ENCODE peak calls at places on chromosomes 16 and 17, in four cellular contexts. X, G, L and Z are unnamed samples.

GRCh38 chr16:9138731-9139501 is 47.5 kb downstream of the HAPSTR1 start:
- DNase-seq in X (peak), G (peak), L (peak), Z (peak)

GRCh38 chr17:59840329-59840907 is 52.3 kb downstream of the TUBD1 start:
- DNase-seq in X (no peak), G (no peak), L (no peak), Z (peak)

GRCh38 chr17:4444782-4445473 is 11.2 kb downstream of the SPNS3 start:
- DNase-seq in X (peak), G (no peak), L (no peak), Z (no peak)

GRCh38 chr17:77322534-77323412 is 182.0 kb downstream of the SEC14L1 start:
- DNase-seq in X (peak), G (peak), L (peak), Z (peak)

GRCh38 chr16:28902909-28903308 is 22.1 kb downstream of the RABEP2 start:
- DNase-seq in X (no peak), G (no peak), L (no peak), Z (no peak)

GRCh38 chr17:2043785-2044184 is 2.0 kb downstream of the OVCA2 start:
- DNase-seq in X (no peak), G (no peak), L (no peak), Z (no peak)

GRCh38 chr16:57893217-57893558 is 77.7 kb downstream of the CNGB1 start:
- DNase-seq in X (no peak), G (no peak), L (no peak), Z (no peak)

GRCh38 chr17:79811036-79811887 is 14.4 kb upstream of the CBX8 start:
- DNase-seq in X (peak), G (peak), L (peak), Z (no peak)

GRCh38 chr17:35432176-35433074 is at the start of gene SLFN12:
- DNase-seq in X (no peak), G (no peak), L (no peak), Z (peak)

GRCh38 chr17:78140169-78141051 is 5.8 kb upstream of the C17orf99 start:
- DNase-seq in X (peak), G (peak), L (peak), Z (peak)

GRCh38 chr16:49755291-49755611 is 100.7 kb downstream of the ZNF423 start:
- DNase-seq in X (peak), G (peak), L (no peak), Z (no peak)

GRCh38 chr17:1995321-1996242 is 29.6 kb downstream of the RTN4RL1 start:
- DNase-seq in X (peak), G (no peak), L (peak), Z (no peak)

GRCh38 chr16:68342620-68343019 is 31.8 kb downstream of the PRMT7 start:
- DNase-seq in X (no peak), G (no peak), L (no peak), Z (no peak)
- TF ChIP-seq FOXJ3 in X (no peak), G (no peak), L (no peak), Z (no peak)

DNA sequence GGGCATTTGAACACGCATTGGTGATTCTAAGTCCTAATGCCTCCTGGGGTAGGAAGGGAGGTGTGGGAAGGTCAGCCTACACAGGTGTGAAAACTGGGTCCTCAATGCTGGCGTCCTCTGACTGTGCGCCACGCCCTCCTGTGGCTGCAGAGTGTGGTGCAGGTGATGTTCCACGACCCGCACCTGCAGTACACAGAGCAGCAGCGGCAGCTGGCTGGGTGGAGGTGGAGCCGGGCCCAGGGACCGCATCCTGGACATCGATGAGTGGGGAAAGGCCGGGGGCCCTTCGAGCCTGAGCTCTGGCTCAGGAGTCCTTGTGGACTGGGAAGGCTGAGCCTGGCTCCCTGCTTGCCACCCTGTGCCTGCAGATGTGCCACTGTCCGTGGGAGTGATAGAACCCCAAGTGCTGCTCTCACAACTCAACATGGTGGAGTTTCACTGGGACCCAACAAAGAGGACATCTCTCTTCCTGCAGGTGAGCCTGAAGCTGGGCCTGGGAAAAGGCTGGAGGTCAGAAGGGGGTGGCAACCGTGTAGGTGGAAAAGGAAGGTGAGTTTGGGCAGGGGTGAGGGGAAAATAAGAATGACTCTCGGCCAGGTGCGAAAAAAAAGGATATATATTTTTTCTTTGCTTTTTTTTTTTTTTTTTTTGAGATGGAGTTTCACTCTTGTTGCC is 14.0 kb upstream of the STAC2 start:
- DNase-seq in X (peak), G (peak), L (peak), Z (peak)
- TF ChIP-seq FOXJ3 in X (no peak), G (no peak), L (no peak), Z (no peak)

GRCh38 chr16:30659507-30660423 is 1.5 kb downstream of the FBRS start:
- DNase-seq in X (peak), G (no peak), L (no peak), Z (no peak)
- TF ChIP-seq FOXJ3 in X (no peak), G (no peak), L (no peak), Z (no peak)

GRCh38 chr17:50848039-50848438 is 12.7 kb downstream of the WFIKKN2 start:
- DNase-seq in X (no peak), G (no peak), L (no peak), Z (no peak)

GRCh38 chr17:50853015-50853615 is 13.0 kb downstream of the TOB1 start:
- DNase-seq in X (no peak), G (no peak), L (peak), Z (no peak)

GRCh38 chr17:50847566-50847965 is 12.2 kb downstream of the WFIKKN2 start:
- DNase-seq in X (no peak), G (no peak), L (no peak), Z (no peak)

GRCh38 chr17:50848691-50849090 is 13.3 kb downstream of the WFIKKN2 start:
- DNase-seq in X (no peak), G (no peak), L (no peak), Z (no peak)

DNA sequence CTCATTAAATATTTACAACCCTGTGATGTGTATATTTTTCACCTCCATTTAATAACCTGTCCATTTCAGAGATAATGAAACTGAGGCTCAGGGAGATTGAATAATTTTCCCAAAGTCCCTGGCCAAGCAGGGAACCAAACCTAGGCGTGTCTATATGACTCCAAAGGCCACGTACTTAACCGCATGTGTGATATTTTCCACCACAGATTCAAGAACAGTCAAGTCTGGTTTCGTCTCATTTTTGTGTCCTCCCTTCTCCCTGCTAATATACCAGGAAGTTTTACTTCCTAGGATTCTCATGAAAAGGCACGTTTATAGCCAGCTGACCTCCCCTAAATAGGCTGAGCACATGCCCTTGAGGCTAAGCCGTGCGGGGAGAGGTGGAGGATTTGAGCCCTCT is 15.3 kb downstream of the WFIKKN2 start:
- DNase-seq in X (no peak), G (no peak), L (no peak), Z (no peak)
- TF ChIP-seq FOXJ3 in X (no peak), G (no peak), L (no peak), Z (no peak)

GRCh38 chr17:67476787-67477335 is 99.8 kb downstream of the PITPNC1 start:
- DNase-seq in X (no peak), G (no peak), L (no peak), Z (no peak)

GRCh38 chr17:67478266-67479118 is 101.4 kb downstream of the PITPNC1 start:
- DNase-seq in X (no peak), G (no peak), L (no peak), Z (no peak)

GRCh38 chr17:67475161-67475887 is 98.2 kb downstream of the PITPNC1 start:
- DNase-seq in X (peak), G (peak), L (peak), Z (peak)

GRCh38 chr17:67479119-67479517 is 102.0 kb downstream of the PITPNC1 start:
- DNase-seq in X (no peak), G (no peak), L (no peak), Z (no peak)

GRCh38 chr17:67477687-67478086 is 100.6 kb downstream of the PITPNC1 start:
- DNase-seq in X (no peak), G (no peak), L (no peak), Z (no peak)
- TF ChIP-seq FOXJ3 in X (no peak), G (no peak), L (no peak), Z (no peak)

DNA sequence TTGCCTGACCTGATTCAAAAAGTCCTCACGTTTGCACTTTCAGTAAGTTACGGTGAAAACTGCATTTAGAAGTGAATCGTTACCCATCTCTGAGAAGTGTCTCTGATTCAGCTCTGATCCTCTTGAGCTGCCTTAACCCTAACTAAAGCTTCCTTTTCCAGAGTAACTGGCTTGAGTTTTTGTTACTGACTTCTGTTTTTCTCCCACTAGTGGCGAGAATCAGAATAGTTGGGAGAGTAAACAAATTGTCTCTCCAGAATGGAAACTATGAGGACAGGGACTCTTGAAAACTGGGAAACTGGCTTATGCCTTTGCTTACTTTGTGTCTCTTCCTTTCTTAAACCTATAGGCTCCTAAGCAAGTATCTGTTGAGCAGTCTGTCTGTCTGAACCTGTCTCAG is 31.3 kb upstream of the KPNB1 start:
- DNase-seq in X (no peak), G (no peak), L (peak), Z (no peak)
- TF ChIP-seq FOXJ3 in X (no peak), G (no peak), L (no peak), Z (no peak)